ENCODE peak calls at places on chromosome 22, in five cellular contexts. Y, A, H, C and K are unnamed samples.
A peak's percentile ranks its signal among the peaks of the same experiment; 100 is the strongest.

GRCh38 chr22:25661067-25661466 is 80.9 kb upstream of the MYO18B start:
- DNase-seq in C (no peak), Y (no peak), H (no peak), A (no peak), K (no peak)

GRCh38 chr22:47943729-47944700 is 1181.6 kb downstream of the TBC1D22A start:
- DNase-seq in H (no peak), C (no peak), A (no peak), Y (no peak), K (peak; percentile 74)

GRCh38 chr22:29751139-29751538 is 15.7 kb downstream of the ZMAT5 start:
- DNase-seq in Y (no peak), C (no peak), H (peak; percentile 38), A (no peak), K (no peak)

GRCh38 chr22:23079814-23080521 is 9.6 kb downstream of the GNAZ start:
- DNase-seq in Y (no peak), C (no peak), A (no peak), H (no peak), K (no peak)

GRCh38 chr22:37657590-37658132 is 862 bp upstream of the PDXP start:
- DNase-seq in Y (no peak), A (no peak), C (no peak), H (no peak), K (no peak)

GRCh38 chr22:19763141-19764049 is 2.8 kb downstream of the TBX1 start:
- DNase-seq in A (no peak), Y (no peak), H (no peak), C (no peak), K (no peak)

GRCh38 chr22:23565288-23565941 is 14.7 kb downstream of the IGLL1 start:
- DNase-seq in C (no peak), A (no peak), Y (peak; percentile 22), H (no peak), K (no peak)

GRCh38 chr22:48661984-48662383 is 1165.7 kb downstream of the BRD1 start:
- DNase-seq in Y (no peak), A (no peak), C (no peak), H (no peak), K (no peak)

GRCh38 chr22:37174964-37175363 is 13.1 kb downstream of the C1QTNF6 start:
- DNase-seq in Y (no peak), H (no peak), C (no peak), A (no peak), K (no peak)

GRCh38 chr22:42662114-42663021 is 13.2 kb upstream of the CYB5R3 start:
- DNase-seq in H (peak; percentile 78), Y (peak; percentile 68), A (no peak), C (peak; percentile 91), K (peak; percentile 95)

GRCh38 chr22:30934053-30934452 is 34.5 kb downstream of the MORC2 start:
- DNase-seq in H (no peak), C (no peak), A (no peak), Y (no peak), K (peak; percentile 59)

GRCh38 chr22:35480627-35481565 is 59.7 kb upstream of the RASD2 start:
- DNase-seq in A (no peak), C (no peak), H (no peak), Y (peak; percentile 25), K (no peak)

GRCh38 chr22:23897320-23897719 is 3.1 kb downstream of the MIF start:
- DNase-seq in A (no peak), C (no peak), Y (no peak), H (no peak), K (no peak)

GRCh38 chr22:41343717-41344116 is 38.0 kb upstream of the TEF start:
- DNase-seq in A (no peak), H (no peak), C (no peak), Y (no peak), K (no peak)

GRCh38 chr22:23146842-23147205 is 1.5 kb downstream of the RAB36 start:
- DNase-seq in C (no peak), H (no peak), Y (no peak), A (no peak), K (no peak)

GRCh38 chr22:23383491-23384450 is 196.3 kb downstream of the IGLL1 start:
- DNase-seq in C (peak; percentile 79), H (no peak), A (no peak), Y (no peak), K (no peak)

GRCh38 chr22:31049815-31050420 is 31.2 kb upstream of the SMTN start:
- DNase-seq in A (no peak), H (no peak), C (no peak), Y (no peak), K (no peak)

GRCh38 chr22:30649430-30650007 is 13.9 kb downstream of the SLC35E4 start:
- DNase-seq in C (no peak), H (peak; percentile 50), Y (no peak), A (no peak), K (no peak)

GRCh38 chr22:30421695-30422480 is 3.7 kb upstream of the MTFP1 start:
- DNase-seq in A (no peak), Y (no peak), H (no peak), C (no peak), K (no peak)

GRCh38 chr22:41983516-41983915 is 14.3 kb downstream of the SEPTIN3 start:
- DNase-seq in Y (no peak), A (peak; percentile 48), H (no peak), C (no peak), K (no peak)

GRCh38 chr22:33083212-33083611 is 25.0 kb upstream of the SYN3 start:
- DNase-seq in Y (no peak), C (no peak), A (no peak), H (no peak), K (no peak)

GRCh38 chr22:24494535-24495364 is at the start of gene UPB1:
- DNase-seq in H (no peak), C (peak; percentile 71), A (no peak), Y (no peak), K (no peak)

GRCh38 chr22:29152045-29152380 is 53.7 kb upstream of the EMID1 start:
- DNase-seq in A (no peak), Y (no peak), H (no peak), C (no peak), K (no peak)

GRCh38 chr22:24592846-24593809 is at the start of gene LRRC75B:
- DNase-seq in H (peak; percentile 91), Y (peak; percentile 82), A (peak; percentile 19), C (peak; percentile 95), K (peak; percentile 90)

GRCh38 chr22:37176464-37177061 is 11.5 kb downstream of the C1QTNF6 start:
- DNase-seq in H (peak; percentile 62), Y (no peak), A (no peak), C (peak; percentile 76), K (no peak)

GRCh38 chr22:45969801-45970464 is 7.0 kb downstream of the WNT7B start:
- DNase-seq in H (no peak), A (no peak), Y (no peak), C (no peak), K (no peak)

GRCh38 chr22:32558681-32559355 is 84.2 kb downstream of the FBXO7 start:
- DNase-seq in H (peak; percentile 13), C (no peak), A (peak; percentile 46), Y (peak; percentile 86), K (no peak)

GRCh38 chr22:19923914-19924513 is 17.6 kb upstream of the COMT start:
- DNase-seq in C (no peak), H (no peak), Y (no peak), A (no peak), K (no peak)

GRCh38 chr22:32900856-32901255 is 99.4 kb downstream of the TIMP3 start:
- DNase-seq in A (no peak), C (no peak), Y (no peak), H (no peak), K (no peak)

GRCh38 chr22:22951035-22951434 is 63.4 kb downstream of the IGLL5 start:
- DNase-seq in C (no peak), H (no peak), Y (no peak), A (no peak), K (no peak)

GRCh38 chr22:46574438-46574992 is 37.1 kb upstream of the CELSR1 start:
- DNase-seq in H (no peak), C (no peak), A (no peak), Y (no peak), K (no peak)

GRCh38 chr22:45208696-45208992 is 32.0 kb downstream of the KIAA0930 start:
- DNase-seq in A (no peak), H (no peak), Y (no peak), C (no peak), K (no peak)

GRCh38 chr22:30502911-30503310 is 2.6 kb downstream of the SEC14L4 start:
- DNase-seq in H (no peak), Y (no peak), C (no peak), A (no peak), K (no peak)

GRCh38 chr22:39808087-39808486 is 85.5 kb downstream of the ENTHD1 start:
- DNase-seq in Y (peak; percentile 36), H (no peak), C (no peak), A (no peak), K (no peak)
- TF ChIP-seq CTCF in Y (no peak), H (no peak), C (no peak), A (peak; percentile 56), K (peak; percentile 10)

DNA sequence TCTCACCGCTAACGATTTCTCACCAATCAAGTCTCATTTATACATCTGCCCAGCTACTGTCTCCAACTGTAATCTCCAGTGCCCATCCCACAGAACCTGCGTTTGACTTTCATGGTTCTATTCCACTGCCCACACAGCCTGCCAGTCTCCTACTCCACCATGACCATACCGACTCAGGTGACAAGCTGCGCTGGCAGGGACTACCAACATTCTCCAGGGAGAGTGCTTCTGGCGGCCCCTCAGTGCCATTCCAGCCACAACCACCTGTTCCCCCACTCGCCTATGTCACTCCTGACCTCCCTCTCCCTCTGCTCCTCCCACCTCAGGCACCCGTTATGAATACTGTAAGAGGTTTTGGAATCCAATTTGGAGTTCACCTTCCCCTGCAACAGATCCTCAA is 108.5 kb upstream of the BID start:
- DNase-seq in A (no peak), C (no peak), Y (no peak), H (no peak), K (no peak)
- TF ChIP-seq CTCF in A (no peak), C (no peak), Y (no peak), H (no peak), K (no peak)

GRCh38 chr22:21450320-21450831 is 16.8 kb upstream of the TMEM191C start:
- DNase-seq in C (peak; percentile 11), Y (no peak), H (peak; percentile 1), A (no peak), K (peak; percentile 81)
- TF ChIP-seq CTCF in C (no peak), Y (no peak), H (no peak), A (no peak), K (no peak)

DNA sequence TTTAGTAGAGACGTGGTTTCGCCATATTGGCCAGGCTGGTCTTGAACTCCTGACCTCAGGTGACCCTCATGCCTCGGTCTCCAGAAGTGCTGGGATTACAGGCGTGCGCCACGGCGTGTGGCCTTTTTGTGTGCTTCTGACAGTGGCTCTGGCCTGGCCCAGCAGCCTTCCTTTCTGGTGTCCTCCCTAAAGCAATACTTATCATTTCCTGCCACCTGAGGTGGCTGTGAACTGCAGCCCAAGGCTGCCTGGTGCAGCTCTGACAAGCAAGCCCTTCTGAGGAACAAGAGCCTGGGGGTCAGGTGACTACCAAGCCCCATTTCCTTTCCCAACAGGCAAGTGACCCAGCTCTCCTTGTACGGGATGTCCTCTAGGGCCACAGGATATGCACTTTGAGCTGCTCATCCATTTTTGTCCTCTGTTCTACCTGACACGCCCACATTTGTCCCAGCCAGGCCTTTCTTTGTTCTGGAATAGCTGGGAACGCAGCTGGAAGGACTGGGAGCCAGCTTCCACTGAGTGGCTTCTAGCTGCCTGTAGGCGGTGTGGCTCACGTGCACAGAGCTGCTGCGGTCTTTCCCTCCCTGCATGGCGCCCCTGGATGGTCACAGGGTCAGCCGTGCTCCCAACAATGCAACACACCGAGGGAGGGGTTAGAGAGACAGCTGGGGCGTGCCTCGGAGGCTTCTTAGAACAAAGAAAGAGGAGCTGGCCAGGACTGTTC is 12.3 kb upstream of the BID start:
- DNase-seq in A (no peak), H (peak; percentile 37), Y (no peak), C (peak; percentile 65), K (no peak)
- TF ChIP-seq CTCF in A (no peak), H (no peak), Y (no peak), C (no peak), K (no peak)